ENCODE peak calls at places on chromosomes 12 and 14, in four cellular contexts. G is fibroblast of mammary gland, V is lower leg skin, S is AG09309. R is an unnamed sample.

GRCh38 chr12:94073441-94074051 is 74.8 kb upstream of the PLXNC1 start:
- DNase-seq in S (no peak), V (no peak), G (peak), R (peak)

GRCh38 chr14:73295198-73295796 is 58.0 kb downstream of the PAPLN start:
- DNase-seq in G (peak), S (no peak), V (no peak), R (peak)

GRCh38 chr12:21248679-21249078 is 86.0 kb downstream of the SLCO1A2 start:
- DNase-seq in G (peak), V (no peak), S (no peak), R (peak)

GRCh38 chr14:32201196-32201815 is 539 bp upstream of the RNU6-7 start:
- DNase-seq in S (no peak), V (peak), G (peak), R (peak)

GRCh38 chr14:86346818-86347384 is 817.0 kb downstream of the FLRT2 start:
- DNase-seq in G (no peak), S (no peak), V (no peak), R (no peak)

GRCh38 chr12:125149160-125150108 is 84.2 kb downstream of the AACS start:
- DNase-seq in V (no peak), G (no peak), S (no peak), R (no peak)

GRCh38 chr14:21267886-21268611 is 1.2 kb downstream of the HNRNPC start:
- DNase-seq in V (no peak), S (no peak), G (no peak), R (peak)

GRCh38 chr12:16454481-16454880 is 107.0 kb downstream of the MGST1 start:
- DNase-seq in V (no peak), S (no peak), G (no peak), R (peak)

GRCh38 chr14:77582511-77582910 is 33.9 kb downstream of the SPTLC2 start:
- DNase-seq in V (no peak), G (no peak), S (no peak), R (no peak)

GRCh38 chr14:24397639-24398297 is 1.0 kb upstream of the NYNRIN start:
- DNase-seq in V (no peak), G (no peak), S (no peak), R (no peak)
- H3K4me3 ChIP-seq in V (no peak), G (no peak), S (no peak), R (no peak)

DNA sequence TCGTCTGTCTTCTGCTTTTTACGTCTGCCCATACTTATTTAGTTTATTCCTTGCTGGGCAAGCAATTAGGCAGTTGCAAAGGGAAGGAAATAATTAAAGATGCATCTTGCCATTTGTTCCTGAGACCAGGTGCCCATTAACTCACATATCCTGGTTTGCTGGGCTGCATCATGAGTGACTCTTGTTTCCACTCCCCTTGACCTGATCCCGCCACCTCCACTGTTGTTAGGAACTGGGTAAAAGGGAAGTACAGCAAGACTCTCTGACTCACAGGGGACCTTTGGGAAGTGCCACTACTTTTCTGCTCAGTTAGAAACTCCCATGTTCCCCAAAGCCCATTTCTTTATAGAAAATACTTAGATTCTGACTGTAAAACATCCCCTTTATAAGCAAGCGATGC is 186.1 kb upstream of the BCL2L14 start:
- DNase-seq in V (no peak), G (peak), S (no peak), R (no peak)
- H3K4me3 ChIP-seq in V (no peak), G (no peak), S (no peak), R (no peak)

DNA sequence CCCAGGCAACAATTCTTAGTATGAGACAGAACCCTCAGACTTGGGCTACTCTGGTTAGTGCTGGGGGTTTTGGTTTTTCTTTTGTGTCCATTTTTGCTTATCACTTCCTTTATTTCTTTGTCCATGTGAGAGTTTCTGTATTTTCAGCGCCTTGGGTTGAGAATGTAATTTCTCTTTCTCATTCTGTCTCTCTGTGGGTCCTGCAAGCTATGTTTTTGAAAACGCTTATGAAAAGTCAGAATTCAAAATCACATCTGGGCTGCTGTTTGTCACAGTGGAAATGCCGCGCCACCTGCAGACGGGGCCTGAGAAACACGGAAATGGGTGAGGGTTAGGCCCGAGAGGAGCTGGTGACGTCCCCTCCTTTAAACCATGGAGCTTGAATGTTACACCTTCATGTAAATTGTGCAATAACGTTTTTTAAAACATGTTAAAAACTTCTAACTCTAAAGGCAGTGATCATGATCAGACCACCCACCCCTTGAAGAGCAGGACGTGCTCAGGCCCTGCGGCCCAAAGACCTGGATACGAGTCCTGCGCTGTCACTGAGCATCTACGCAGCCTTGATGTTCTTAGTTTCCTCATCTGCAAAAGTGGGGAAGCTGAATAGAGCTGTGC is 26.1 kb downstream of the JDP2 start:
- DNase-seq in S (no peak), V (no peak), G (no peak), R (no peak)
- H3K4me3 ChIP-seq in S (no peak), V (no peak), G (no peak), R (no peak)

GRCh38 chr14:90397401-90398314 is 829 bp downstream of the CALM1 start:
- DNase-seq in G (peak), V (peak), S (no peak), R (peak)

GRCh38 chr14:90398315-90398811 is 1.5 kb downstream of the CALM1 start:
- DNase-seq in G (no peak), V (peak), S (no peak), R (no peak)

GRCh38 chr14:90400904-90401561 is 4.2 kb downstream of the CALM1 start:
- DNase-seq in G (no peak), V (no peak), S (no peak), R (no peak)

GRCh38 chr14:90398841-90399540 is 2.2 kb downstream of the CALM1 start:
- DNase-seq in G (no peak), S (no peak), V (no peak), R (no peak)

DNA sequence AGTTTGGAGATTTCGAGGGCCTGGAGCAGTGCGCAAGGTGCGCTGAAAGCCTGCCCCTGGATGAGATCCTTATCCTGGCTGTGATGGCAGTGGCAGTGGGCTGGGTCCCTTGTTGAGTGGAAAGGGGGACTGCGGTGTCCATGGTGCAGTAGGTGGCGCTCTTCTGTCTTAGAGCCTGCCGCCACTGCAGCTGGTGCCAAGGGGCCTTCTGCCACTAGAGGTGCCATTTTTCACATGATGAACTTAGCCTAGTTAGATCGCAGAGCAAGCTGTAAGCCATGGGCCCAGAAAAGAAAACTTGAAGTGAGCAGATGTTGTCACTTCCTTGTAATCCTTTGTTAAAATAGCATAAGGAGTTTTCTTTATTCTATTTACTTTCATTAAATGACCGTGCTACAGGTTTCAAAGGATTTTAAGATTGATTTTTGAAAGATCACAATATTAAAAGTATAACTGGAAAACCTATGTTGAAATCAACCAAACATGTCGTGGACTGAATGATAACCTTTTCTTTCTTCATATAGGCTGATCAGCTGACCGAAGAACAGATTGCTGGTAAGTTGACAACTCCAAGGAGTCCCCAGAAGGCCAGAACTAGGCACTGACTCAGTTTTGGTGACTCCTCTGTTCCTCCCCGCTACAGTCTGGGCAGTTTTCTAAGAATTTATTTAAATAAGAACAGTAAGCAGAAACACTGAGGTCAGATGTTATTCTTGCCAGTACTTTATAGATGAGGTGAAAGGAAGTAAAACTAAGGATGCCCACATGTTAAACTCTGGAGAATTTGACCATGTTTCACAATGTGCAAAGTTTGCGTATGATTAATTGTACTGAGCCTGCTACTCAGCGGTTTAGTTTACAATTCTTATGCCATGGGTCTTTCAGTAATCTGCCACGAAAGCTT is 3.0 kb downstream of the CALM1 start:
- DNase-seq in G (peak), S (peak), V (peak), R (peak)
- H3K4me3 ChIP-seq in G (peak), S (peak), V (no peak), R (peak)

GRCh38 chr12:111776836-111777344 is 10.2 kb downstream of the ALDH2 start:
- DNase-seq in G (peak), S (no peak), V (no peak), R (no peak)

GRCh38 chr12:111773801-111774551 is 7.2 kb downstream of the ALDH2 start:
- DNase-seq in S (peak), G (peak), V (peak), R (peak)

GRCh38 chr12:111780166-111780565 is 13.4 kb downstream of the ALDH2 start:
- DNase-seq in S (no peak), V (no peak), G (no peak), R (no peak)

GRCh38 chr12:111777345-111778045 is 10.8 kb downstream of the ALDH2 start:
- DNase-seq in S (no peak), G (no peak), V (no peak), R (no peak)

GRCh38 chr12:111775205-111776193 is 8.8 kb downstream of the ALDH2 start:
- DNase-seq in G (peak), S (no peak), V (peak), R (no peak)
- H3K4me3 ChIP-seq in G (no peak), S (no peak), V (no peak), R (no peak)

DNA sequence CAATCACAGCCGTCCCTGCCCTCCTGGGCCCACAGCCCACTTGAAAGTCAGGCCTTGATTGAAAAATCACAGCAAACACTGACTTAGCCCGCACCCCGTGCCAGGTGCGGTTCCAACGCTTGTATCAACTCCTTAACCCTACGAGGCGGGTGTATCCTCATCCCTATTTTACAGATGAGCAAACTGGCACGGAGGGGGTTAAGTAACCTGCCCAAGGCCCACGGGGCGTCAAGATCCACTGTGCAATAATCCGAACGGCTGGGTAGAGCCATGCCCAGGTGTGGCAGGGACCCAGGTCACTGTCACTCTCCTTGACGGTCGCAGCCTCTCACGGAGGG is 583 bp downstream of the DNAH10 start:
- DNase-seq in G (no peak), V (no peak), S (no peak), R (no peak)
- H3K4me3 ChIP-seq in G (peak), V (peak), S (no peak), R (no peak)

DNA sequence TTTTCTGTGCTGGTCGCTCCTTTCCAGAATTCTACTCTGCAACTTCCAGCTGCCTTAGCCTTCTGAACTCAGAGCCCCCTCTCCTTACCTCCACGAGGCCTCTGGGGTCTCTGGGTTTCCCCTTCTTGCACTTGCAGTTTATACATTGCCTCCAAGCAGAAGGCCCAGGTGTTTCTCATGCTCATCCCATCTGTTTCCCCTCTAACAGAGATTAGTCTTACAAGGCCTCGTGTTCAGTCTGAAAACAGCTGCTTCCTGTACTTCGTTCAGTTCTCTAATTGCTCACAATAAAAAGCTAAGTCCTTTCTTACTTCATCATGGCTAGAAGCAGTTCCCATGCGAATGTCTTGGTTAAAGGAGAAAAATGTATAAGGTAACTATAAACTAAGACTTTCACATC is 134.4 kb upstream of the FGD4 start:
- DNase-seq in V (no peak), G (peak), S (peak), R (peak)
- H3K4me3 ChIP-seq in V (no peak), G (no peak), S (no peak), R (no peak)

GRCh38 chr12:107635139-107635538 is 50.5 kb upstream of the PWP1 start:
- DNase-seq in G (no peak), V (no peak), S (no peak), R (no peak)
- H3K4me3 ChIP-seq in G (no peak), V (no peak), S (no peak), R (no peak)

GRCh38 chr14:95871531-95871930 is 5.1 kb upstream of the TUNAR start:
- DNase-seq in G (no peak), S (no peak), V (no peak), R (no peak)

GRCh38 chr14:95875831-95876768 is 532 bp upstream of the TUNAR start:
- DNase-seq in G (no peak), V (no peak), S (no peak), R (no peak)

GRCh38 chr14:95877633-95878032 is 1.0 kb downstream of the TUNAR start:
- DNase-seq in G (no peak), V (no peak), S (no peak), R (no peak)

GRCh38 chr14:95872777-95873176 is 3.9 kb upstream of the TUNAR start:
- DNase-seq in G (no peak), S (no peak), V (no peak), R (no peak)

DNA sequence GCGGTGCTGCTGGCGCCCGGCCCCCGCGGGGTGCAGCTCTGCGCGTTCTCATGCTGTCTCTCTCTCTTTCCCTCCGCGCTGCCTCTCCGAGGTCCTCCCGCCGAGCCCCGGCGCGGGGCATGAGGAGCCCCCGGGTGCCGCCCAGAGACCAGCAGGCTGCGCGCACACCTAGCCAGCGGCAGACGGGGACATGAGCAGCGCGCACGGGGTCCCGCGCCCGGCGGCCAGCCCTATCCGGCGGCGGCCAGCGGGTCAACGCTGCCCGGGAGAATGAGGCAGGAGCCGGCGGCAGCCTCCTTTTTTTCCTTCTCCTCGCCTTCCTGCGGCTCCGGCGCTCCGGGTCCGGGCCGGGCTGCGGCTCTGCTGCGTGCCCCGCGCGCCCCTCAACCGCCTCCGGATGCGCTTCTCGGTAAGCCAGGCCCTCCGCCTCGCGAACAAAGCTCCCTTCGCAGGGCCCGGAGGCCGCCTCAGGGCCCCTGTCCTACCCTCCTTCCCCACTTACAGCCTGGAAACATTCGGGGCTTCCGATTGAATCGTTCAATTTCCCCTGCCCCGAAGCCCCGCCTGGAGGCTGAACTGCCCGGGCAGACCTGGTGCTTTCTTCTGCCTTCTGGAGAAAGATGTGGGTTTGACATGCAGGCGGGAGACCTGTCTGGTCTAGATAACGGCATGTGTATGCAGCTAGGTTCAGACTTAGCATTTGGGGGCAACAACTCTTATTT is at the start of gene TUNAR:
- DNase-seq in G (no peak), S (no peak), V (no peak), R (no peak)
- H3K4me3 ChIP-seq in G (no peak), S (no peak), V (no peak), R (no peak)

DNA sequence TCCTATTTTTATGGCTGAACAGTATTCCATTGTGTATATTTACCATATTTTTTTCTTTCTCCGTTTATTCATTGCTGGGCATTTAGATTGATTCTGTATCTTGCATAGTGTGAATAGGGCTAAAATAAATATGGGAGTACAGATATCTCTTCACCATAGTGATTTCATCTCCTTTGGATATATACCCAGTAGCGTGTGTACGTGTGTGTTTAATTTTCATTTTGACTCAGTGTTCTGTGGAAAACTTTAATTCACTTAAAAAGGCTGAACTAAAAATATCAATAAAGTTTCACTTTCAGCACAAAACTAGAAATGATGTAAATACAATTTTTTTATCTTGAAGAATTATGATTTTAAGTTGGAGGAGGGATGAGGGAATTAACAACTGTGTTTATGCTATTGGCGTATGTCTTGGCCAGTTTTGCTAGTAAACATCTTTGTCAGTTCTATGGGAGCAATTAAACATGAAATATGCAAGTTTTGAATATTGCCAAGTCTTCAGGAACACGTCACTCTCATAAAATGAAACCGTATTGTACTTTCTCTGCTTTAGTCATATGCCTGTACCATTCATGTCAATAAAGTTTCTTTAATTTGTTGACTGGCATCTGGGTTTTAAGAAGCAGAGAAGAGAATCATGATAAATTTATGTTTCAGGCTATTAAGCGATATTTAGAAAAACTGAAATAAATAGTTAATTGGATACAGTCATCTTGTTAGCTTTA is 99.8 kb downstream of the PTGER2 start:
- DNase-seq in V (no peak), G (peak), S (peak), R (peak)
- H3K4me3 ChIP-seq in V (no peak), G (no peak), S (no peak), R (no peak)